ENCODE peak calls at places on chromosomes 12 and 14, in five cellular contexts. One of them, this sample, is unnamed.

GRCh38 chr14:102539544-102540309 is 30.2 kb upstream of the ANKRD9 start:
- DNase-seq in RPMI7951: peak
- DNase-seq in HTR-8/SVneo: no peak
- DNase-seq in H7: peak
- DNase-seq in HFFc6: no peak
- DNase-seq in this sample: no peak

GRCh38 chr12:26156201-26156871 is 31.5 kb upstream of the BHLHE41 start:
- DNase-seq in H7: no peak
- DNase-seq in HTR-8/SVneo: no peak
- DNase-seq in RPMI7951: no peak
- DNase-seq in HFFc6: no peak
- DNase-seq in this sample: no peak

GRCh38 chr12:109462868-109463692 is 14.0 kb downstream of the KCTD10 start:
- DNase-seq in H7: peak
- DNase-seq in HTR-8/SVneo: peak
- DNase-seq in HFFc6: peak
- DNase-seq in RPMI7951: peak
- DNase-seq in this sample: no peak

GRCh38 chr12:24109381-24110039 is 160.0 kb upstream of the SOX5 start:
- DNase-seq in H7: peak
- DNase-seq in HFFc6: no peak
- DNase-seq in HTR-8/SVneo: no peak
- DNase-seq in RPMI7951: no peak
- DNase-seq in this sample: no peak

GRCh38 chr14:55553791-55554190 is 26.2 kb upstream of the KTN1 start:
- DNase-seq in RPMI7951: peak
- DNase-seq in HTR-8/SVneo: no peak
- DNase-seq in HFFc6: no peak
- DNase-seq in H7: no peak
- DNase-seq in this sample: no peak

GRCh38 chr14:71933026-71933587 is 878 bp downstream of the RGS6 start:
- DNase-seq in H7: peak
- DNase-seq in HFFc6: no peak
- DNase-seq in RPMI7951: no peak
- DNase-seq in HTR-8/SVneo: no peak
- DNase-seq in this sample: no peak

GRCh38 chr14:86799244-86799647 is 1193.7 kb downstream of the GALC start:
- DNase-seq in HTR-8/SVneo: peak
- DNase-seq in RPMI7951: peak
- DNase-seq in HFFc6: peak
- DNase-seq in H7: no peak
- DNase-seq in this sample: no peak

GRCh38 chr12:57085999-57086950 is 2.6 kb upstream of the NAB2 start:
- DNase-seq in RPMI7951: peak
- DNase-seq in H7: peak
- DNase-seq in HFFc6: peak
- DNase-seq in HTR-8/SVneo: peak
- DNase-seq in this sample: peak

GRCh38 chr12:19624401-19624930 is 185.2 kb downstream of the AEBP2 start:
- DNase-seq in HTR-8/SVneo: no peak
- DNase-seq in HFFc6: no peak
- DNase-seq in H7: no peak
- DNase-seq in RPMI7951: peak
- DNase-seq in this sample: no peak

GRCh38 chr12:132133952-132134652 is 10.0 kb downstream of the DDX51 start:
- DNase-seq in HTR-8/SVneo: no peak
- DNase-seq in HFFc6: no peak
- DNase-seq in RPMI7951: no peak
- DNase-seq in H7: peak
- DNase-seq in this sample: no peak

GRCh38 chr12:19130224-19131019 is 889 bp downstream of the PLEKHA5 start:
- DNase-seq in RPMI7951: peak
- DNase-seq in HTR-8/SVneo: peak
- DNase-seq in HFFc6: no peak
- DNase-seq in H7: peak
- DNase-seq in this sample: peak